ENCODE peak calls at places on chromosomes 4 and X, in four cellular contexts. One of them, this sample, is unnamed.

GRCh38 chr4:76459291-76459723 is 24.3 kb downstream of the SHROOM3 start:
- DNase-seq in tibial nerve: no peak
- DNase-seq in GM20000: no peak
- DNase-seq in RKO: no peak
- DNase-seq in this sample: no peak

GRCh38 chr4:83561381-83561780 is 25.5 kb downstream of the GPAT3 start:
- DNase-seq in GM20000: no peak
- DNase-seq in RKO: peak; percentile 17
- DNase-seq in tibial nerve: peak; percentile 31
- DNase-seq in this sample: no peak

GRCh38 chr4:159105063-159105414 is 2.2 kb downstream of the RAPGEF2 start:
- DNase-seq in RKO: peak; percentile 73
- DNase-seq in tibial nerve: no peak
- DNase-seq in GM20000: no peak
- DNase-seq in this sample: no peak

GRCh38 chr4:140807491-140808257 is 51.5 kb upstream of the TBC1D9 start:
- DNase-seq in GM20000: peak; percentile 32
- DNase-seq in tibial nerve: no peak
- DNase-seq in RKO: no peak
- DNase-seq in this sample: no peak

GRCh38 chrX:49257074-49257790 is 7.3 kb downstream of the FOXP3 start:
- DNase-seq in RKO: no peak
- DNase-seq in GM20000: no peak
- DNase-seq in tibial nerve: no peak
- DNase-seq in this sample: no peak

GRCh38 chrX:149473092-149473491 is 32.0 kb downstream of the IDS start:
- DNase-seq in RKO: no peak
- DNase-seq in tibial nerve: no peak
- DNase-seq in GM20000: no peak
- DNase-seq in this sample: no peak

GRCh38 chr4:97576955-97577354 is 566.3 kb downstream of the STPG2 start:
- DNase-seq in GM20000: no peak
- DNase-seq in RKO: no peak
- DNase-seq in tibial nerve: no peak
- DNase-seq in this sample: no peak

GRCh38 chr4:5885733-5886132 is 7.2 kb downstream of the CRMP1 start:
- DNase-seq in GM20000: no peak
- DNase-seq in RKO: no peak
- DNase-seq in tibial nerve: no peak
- DNase-seq in this sample: no peak

GRCh38 chrX:72094894-72095293 is 36.8 kb downstream of the RTL5 start:
- DNase-seq in tibial nerve: no peak
- DNase-seq in RKO: no peak
- DNase-seq in GM20000: peak; percentile 39
- DNase-seq in this sample: no peak